ENCODE peak calls at places on chromosome 3, in seven cellular contexts. L, C, V, M, O, S and D are unnamed samples.

GRCh38 chr3:137110392-137110996 is 152.7 kb downstream of the IL20RB start:
- DNase-seq in L (no peak), M (no peak), C (peak; percentile 29), S (peak; percentile 16), V (no peak), O (peak; percentile 24), D (peak; percentile 38)

GRCh38 chr3:39052613-39053012 is 797 bp downstream of the WDR48 start:
- DNase-seq in S (no peak), M (no peak), O (no peak), L (no peak), V (peak; percentile 17), C (no peak), D (peak; percentile 33)

GRCh38 chr3:127070776-127071175 is 87.9 kb downstream of the PLXNA1 start:
- DNase-seq in L (no peak), S (no peak), M (no peak), V (no peak), O (no peak), C (no peak), D (no peak)

GRCh38 chr3:184568918-184569829 is 7.6 kb downstream of the EPHB3 start:
- DNase-seq in S (peak; percentile 14), V (peak; percentile 33), M (no peak), C (peak; percentile 97), O (peak; percentile 64), L (no peak), D (no peak)

GRCh38 chr3:124837730-124838186 is 49.4 kb downstream of the ITGB5 start:
- DNase-seq in M (no peak), C (peak; percentile 24), L (no peak), S (peak; percentile 83), V (no peak), O (peak; percentile 92), D (no peak)

GRCh38 chr3:136142592-136142991 is 53.5 kb downstream of the MSL2 start:
- DNase-seq in L (no peak), O (peak; percentile 87), V (no peak), C (peak; percentile 88), M (no peak), S (peak; percentile 87), D (no peak)

GRCh38 chr3:144129536-144130214 is 158.1 kb downstream of the DIPK2A start:
- DNase-seq in S (no peak), M (no peak), O (no peak), V (peak; percentile 11), L (no peak), C (no peak), D (no peak)

GRCh38 chr3:30319713-30320112 is 286.7 kb upstream of the TGFBR2 start:
- DNase-seq in S (peak; percentile 60), L (no peak), C (peak; percentile 63), M (peak; percentile 12), O (peak; percentile 72), V (peak; percentile 45), D (peak; percentile 70)

GRCh38 chr3:184602406-184603155 is 41.0 kb downstream of the EPHB3 start:
- DNase-seq in V (no peak), L (no peak), S (no peak), O (no peak), C (no peak), M (no peak), D (no peak)